ENCODE peak calls at places on chromosome 17, in ten cellular contexts. N is keratinocyte, G is pancreas, Q is endodermal cell, I is suprapubic skin, S is mammary epithelial cell, H is RWPE2, Y is kidney, K is left ventricle myocardium inferior, O is right lobe of liver. X is an unnamed sample.

GRCh38 chr17:44655983-44656700 is at the start of gene MEIOC:
- DNase-seq in N (no peak), G (no peak), Q (peak; percentile 97), I (no peak), S (peak; percentile 9), H (peak; percentile 80), Y (no peak), K (no peak), O (no peak), X (no peak)

GRCh38 chr17:42387663-42388380 is 420 bp downstream of the STAT3 start:
- DNase-seq in N (no peak), G (peak; percentile 64), Q (peak; percentile 90), I (peak; percentile 82), S (peak; percentile 62), H (no peak), Y (peak; percentile 88), K (peak; percentile 38), O (peak; percentile 67), X (peak; percentile 77)

GRCh38 chr17:67605259-67605912 is 112.3 kb upstream of the NOL11 start:
- DNase-seq in N (no peak), G (peak; percentile 50), Q (no peak), I (no peak), S (no peak), H (peak; percentile 11), Y (peak; percentile 80), K (peak; percentile 67), O (peak; percentile 73), X (peak; percentile 76)

GRCh38 chr17:70047619-70048018 is 27.4 kb upstream of the KCNJ16 start:
- DNase-seq in N (no peak), G (no peak), Q (no peak), I (no peak), S (no peak), H (no peak), Y (no peak), K (no peak), O (no peak), X (no peak)

GRCh38 chr17:13597723-13598347 is 3.9 kb downstream of the HS3ST3A1 start:
- DNase-seq in N (no peak), G (no peak), Q (peak; percentile 75), I (no peak), S (peak; percentile 31), H (no peak), Y (no peak), K (no peak), O (no peak), X (no peak)

GRCh38 chr17:16085066-16085699 is 85.6 kb downstream of the TTC19 start:
- DNase-seq in N (no peak), G (no peak), Q (no peak), I (no peak), S (peak; percentile 29), H (no peak), Y (no peak), K (no peak), O (no peak), X (no peak)

GRCh38 chr17:10754861-10755591 is 25.2 kb upstream of the TMEM220 start:
- DNase-seq in N (no peak), G (no peak), Q (peak; percentile 89), I (no peak), S (no peak), H (no peak), Y (no peak), K (no peak), O (no peak), X (no peak)

GRCh38 chr17:43574348-43574747 is 28.2 kb upstream of the ETV4 start:
- DNase-seq in N (no peak), G (no peak), Q (no peak), I (no peak), S (no peak), H (no peak), Y (no peak), K (no peak), O (no peak), X (no peak)

GRCh38 chr17:19365833-19366636 is 3.5 kb upstream of the B9D1 start:
- DNase-seq in N (no peak), G (no peak), Q (peak; percentile 42), I (no peak), S (no peak), H (peak; percentile 27), Y (no peak), K (no peak), O (no peak), X (no peak)

GRCh38 chr17:77132411-77133086 is 8.2 kb upstream of the SEC14L1 start:
- DNase-seq in N (no peak), G (no peak), Q (no peak), I (no peak), S (peak; percentile 53), H (no peak), Y (no peak), K (no peak), O (no peak), X (no peak)

GRCh38 chr17:28523186-28523585 is 17.0 kb downstream of the FOXN1 start:
- DNase-seq in N (no peak), G (no peak), Q (no peak), I (no peak), S (no peak), H (no peak), Y (no peak), K (no peak), O (no peak), X (no peak)

GRCh38 chr17:1907818-1908698 is 78.3 kb downstream of the RPA1 start:
- DNase-seq in N (no peak), G (no peak), Q (peak; percentile 88), I (no peak), S (no peak), H (no peak), Y (no peak), K (no peak), O (no peak), X (peak; percentile 27)
- TF ChIP-seq CTCF in N (no peak), G (no peak), Q (no peak), I (no peak), S (no peak), H (no peak), Y (no peak), K (no peak), O (no peak), X (no peak)

DNA sequence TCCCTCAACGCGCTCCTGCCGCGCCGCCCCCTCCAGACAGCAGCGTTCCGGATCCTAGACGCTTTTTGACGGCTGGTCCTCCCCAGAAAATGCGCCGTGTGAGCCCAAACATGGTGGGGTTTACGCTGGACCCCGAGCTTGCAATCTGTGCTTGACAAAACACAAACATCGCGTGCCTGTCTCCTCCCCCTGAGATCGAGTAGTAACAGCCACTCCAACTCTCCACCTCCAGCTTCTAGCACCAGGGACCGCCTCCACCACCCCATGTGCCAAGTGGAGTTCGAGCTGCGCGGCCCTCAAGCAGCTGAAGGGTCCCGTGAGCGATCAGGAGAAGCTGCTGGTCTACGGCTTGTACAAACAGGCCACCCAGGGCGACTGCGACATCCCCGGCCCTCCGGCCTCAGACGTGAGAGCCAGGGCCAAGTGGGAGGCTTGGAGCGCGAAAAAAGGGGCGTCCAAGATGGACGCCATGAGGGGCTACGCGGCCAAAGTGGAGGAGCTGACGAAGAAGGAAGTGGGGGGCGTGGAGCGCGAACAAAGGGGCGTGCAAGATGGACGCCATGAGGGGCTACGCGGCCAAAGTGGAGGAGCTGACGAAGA is 656 bp upstream of the GEMIN4 start:
- DNase-seq in N (no peak), G (peak; percentile 75), Q (peak; percentile 89), I (peak; percentile 90), S (no peak), H (no peak), Y (peak; percentile 88), K (peak; percentile 75), O (peak; percentile 85), X (peak; percentile 79)
- H3K27ac ChIP-seq in N (peak overlapping the region; percentile 85), G (peak overlapping the region; percentile 72), Q (peak overlapping the region; percentile 8), I (peak overlapping the region; percentile 84), S (peak overlapping the region; percentile 25), H (peak overlapping the region; percentile 62), Y (peak overlapping the region; percentile 43), K (peak overlapping the region; percentile 88), O (peak overlapping the region; percentile 55), X (peak overlapping the region; percentile 77)

GRCh38 chr17:40515011-40515410 is 13.6 kb upstream of the TNS4 start:
- DNase-seq in N (no peak), G (no peak), Q (peak; percentile 49), I (peak; percentile 55), S (no peak), H (peak; percentile 13), Y (no peak), K (no peak), O (no peak), X (no peak)

GRCh38 chr17:40517981-40518380 is 16.6 kb upstream of the TNS4 start:
- DNase-seq in N (no peak), G (no peak), Q (no peak), I (peak; percentile 45), S (no peak), H (peak; percentile 15), Y (no peak), K (no peak), O (no peak), X (no peak)

GRCh38 chr17:40515491-40516041 is 14.1 kb upstream of the TNS4 start:
- DNase-seq in N (no peak), G (no peak), Q (peak; percentile 88), I (peak; percentile 45), S (no peak), H (peak; percentile 24), Y (no peak), K (no peak), O (no peak), X (no peak)

GRCh38 chr17:40517286-40517662 is 15.9 kb upstream of the TNS4 start:
- DNase-seq in N (no peak), G (no peak), Q (peak; percentile 39), I (peak; percentile 35), S (no peak), H (peak; percentile 5), Y (no peak), K (no peak), O (no peak), X (no peak)

DNA sequence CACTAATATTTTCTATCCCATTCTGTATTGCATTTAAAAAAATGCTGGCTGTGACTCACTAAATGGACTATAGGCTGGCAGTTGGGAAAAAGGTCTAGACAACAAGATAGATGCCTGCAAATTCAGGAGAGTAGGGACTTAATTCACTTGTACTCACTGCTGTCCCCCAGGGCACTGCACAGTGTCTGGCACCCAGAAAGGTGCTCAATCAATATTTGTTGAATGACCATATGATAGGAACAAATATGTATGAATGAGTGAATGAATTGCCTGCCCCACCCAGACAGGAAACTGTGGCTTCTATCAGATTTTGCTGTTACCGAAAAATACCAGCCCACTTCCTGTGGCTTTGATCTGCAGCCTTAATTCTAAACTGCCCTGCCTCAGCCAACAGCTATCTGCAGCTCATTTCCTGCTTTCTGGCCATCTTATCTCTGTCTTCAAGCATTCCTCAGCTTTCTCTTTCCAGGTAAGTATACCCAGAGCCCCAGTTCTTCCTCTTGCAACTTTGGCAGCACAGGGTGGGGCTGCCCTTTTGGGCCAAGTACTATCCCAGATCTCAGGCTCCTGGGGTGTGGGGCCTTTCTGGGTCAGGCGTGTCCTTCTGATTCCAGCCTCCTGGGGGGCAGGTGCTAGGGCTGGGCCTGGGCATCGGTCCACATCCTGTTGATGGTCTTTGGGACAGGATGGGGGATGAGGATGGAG is 15.3 kb upstream of the TNS4 start:
- DNase-seq in N (no peak), G (no peak), Q (peak; percentile 74), I (peak; percentile 60), S (peak; percentile 71), H (peak; percentile 70), Y (no peak), K (no peak), O (no peak), X (no peak)
- H3K4me3 ChIP-seq in N (peak overlapping the region; percentile 65), G (no peak overlapping the region), Q (no peak overlapping the region), I (peak overlapping the region; percentile 12), S (no peak overlapping the region), H (no peak overlapping the region), Y (no peak overlapping the region), K (no peak overlapping the region), O (no peak overlapping the region), X (no peak overlapping the region)

GRCh38 chr17:75270218-75270965 is 639 bp downstream of the MIF4GD start:
- DNase-seq in N (no peak), G (peak; percentile 72), Q (peak; percentile 90), I (peak; percentile 86), S (peak; percentile 64), H (peak; percentile 81), Y (peak; percentile 88), K (peak; percentile 62), O (peak; percentile 73), X (peak; percentile 82)
- TF ChIP-seq CTCF in N (peak; percentile 37), G (no peak), Q (peak; percentile 39), I (no peak), S (peak; percentile 50), H (no peak), Y (peak; percentile 28), K (peak; percentile 15), O (peak; percentile 27), X (peak; percentile 8)